ENCODE peak calls at places on chromosomes 4 and X, in eight cellular contexts. Y, T, E, Q, N, V, S and A are unnamed samples.

GRCh38 chrX:130395341-130395740 is 6.4 kb upstream of the RBMX2 start:
- DNase-seq in T (no peak), Q (no peak), S (no peak), E (no peak), V (no peak), N (no peak), Y (no peak), A (no peak)

GRCh38 chr4:107721436-107722090 is 1.5 kb upstream of the PAPSS1 start:
- DNase-seq in E (no peak), Y (no peak), T (no peak), Q (no peak), V (no peak), N (peak; percentile 71), S (no peak), A (peak; percentile 64)

GRCh38 chr4:1815096-1815996 is 22.3 kb downstream of the FGFR3 start:
- DNase-seq in S (no peak), E (no peak), Q (no peak), Y (no peak), T (no peak), V (no peak), N (no peak), A (no peak)

GRCh38 chr4:156476359-156476758 is 495.2 kb downstream of the PDGFC start:
- DNase-seq in S (peak; percentile 94), Y (peak; percentile 42), E (no peak), Q (peak; percentile 98), N (no peak), T (no peak), V (peak; percentile 51), A (no peak)

GRCh38 chr4:159296061-159296460 is 193.2 kb downstream of the RAPGEF2 start:
- DNase-seq in E (no peak), Q (peak; percentile 62), V (no peak), T (no peak), S (peak; percentile 63), N (no peak), Y (no peak), A (no peak)

GRCh38 chr4:16667464-16667863 is 231.0 kb downstream of the LDB2 start:
- DNase-seq in Y (no peak), T (no peak), N (no peak), S (peak; percentile 83), V (no peak), E (no peak), Q (peak; percentile 1), A (no peak)

GRCh38 chr4:173333658-173334084 is 487 bp downstream of the HMGB2 start:
- DNase-seq in Y (no peak), E (no peak), Q (no peak), V (no peak), T (peak; percentile 56), S (peak; percentile 39), N (peak; percentile 82), A (peak; percentile 46)

GRCh38 chr4:113141901-113142346 is 92.5 kb downstream of the ANK2 start:
- DNase-seq in T (no peak), E (no peak), S (peak; percentile 80), N (no peak), Q (peak; percentile 54), Y (peak; percentile 30), V (peak; percentile 63), A (no peak)

GRCh38 chr4:65747386-65747785 is 77.1 kb upstream of the EPHA5 start:
- DNase-seq in S (peak; percentile 10), V (no peak), Y (no peak), T (no peak), E (no peak), Q (no peak), N (no peak), A (no peak)

GRCh38 chr4:148982200-148982599 is 540.0 kb upstream of the NR3C2 start:
- DNase-seq in N (no peak), E (no peak), Y (no peak), Q (no peak), S (no peak), V (no peak), T (no peak), A (no peak)

GRCh38 chr4:100977746-100978397 is 369.5 kb downstream of the PPP3CA start:
- DNase-seq in V (no peak), T (no peak), Y (no peak), N (no peak), E (no peak), Q (peak; percentile 17), S (no peak), A (no peak)

GRCh38 chr4:55004831-55005230 is 120.6 kb downstream of the KDR start:
- DNase-seq in Y (no peak), T (peak; percentile 27), S (no peak), E (no peak), V (no peak), Q (no peak), N (no peak), A (no peak)

GRCh38 chr4:81913427-81913878 is 441.7 kb upstream of the RASGEF1B start:
- DNase-seq in T (no peak), S (peak; percentile 29), N (no peak), Y (peak; percentile 54), V (peak; percentile 49), Q (peak; percentile 46), E (no peak), A (peak; percentile 42)

GRCh38 chr4:72084587-72085011 is 52.8 kb downstream of the NPFFR2 start:
- DNase-seq in Y (no peak), N (no peak), V (no peak), T (no peak), Q (no peak), S (no peak), E (no peak), A (no peak)

GRCh38 chr4:156677136-156677535 is 294.5 kb downstream of the PDGFC start:
- DNase-seq in N (no peak), T (no peak), S (peak; percentile 31), E (no peak), Q (no peak), V (peak; percentile 64), Y (peak; percentile 52), A (peak; percentile 57)

GRCh38 chr4:43296946-43297528 is 404.5 kb downstream of the GRXCR1 start:
- DNase-seq in S (no peak), T (no peak), E (no peak), N (no peak), Q (peak; percentile 24), Y (no peak), V (no peak), A (no peak)
- H3K9me3 ChIP-seq in S (no peaks in the 10 kb centered on the region), T (no peaks in the 10 kb centered on the region), E (no peaks in the 10 kb centered on the region), N (peaks cover 23% of the 10 kb centered on the region), Q (no peaks in the 10 kb centered on the region), Y (no peaks in the 10 kb centered on the region), V (peaks cover 27% of the 10 kb centered on the region), A (no peaks in the 10 kb centered on the region)

GRCh38 chr4:110132822-110133719 is 65.3 kb downstream of the ELOVL6 start:
- DNase-seq in V (no peak), N (peak; percentile 51), T (no peak), Q (no peak), S (no peak), E (no peak), Y (no peak), A (no peak)

GRCh38 chr4:110137819-110138218 is 60.6 kb downstream of the ELOVL6 start:
- DNase-seq in T (no peak), Q (no peak), V (no peak), Y (no peak), E (no peak), N (no peak), S (no peak), A (no peak)

GRCh38 chr4:110130578-110131358 is 67.6 kb downstream of the ELOVL6 start:
- DNase-seq in Y (no peak), T (no peak), E (no peak), N (no peak), V (no peak), Q (peak; percentile 67), S (no peak), A (no peak)

GRCh38 chr4:110135523-110135922 is 62.9 kb downstream of the ELOVL6 start:
- DNase-seq in N (no peak), E (no peak), T (no peak), Y (no peak), V (no peak), S (no peak), Q (no peak), A (no peak)

DNA sequence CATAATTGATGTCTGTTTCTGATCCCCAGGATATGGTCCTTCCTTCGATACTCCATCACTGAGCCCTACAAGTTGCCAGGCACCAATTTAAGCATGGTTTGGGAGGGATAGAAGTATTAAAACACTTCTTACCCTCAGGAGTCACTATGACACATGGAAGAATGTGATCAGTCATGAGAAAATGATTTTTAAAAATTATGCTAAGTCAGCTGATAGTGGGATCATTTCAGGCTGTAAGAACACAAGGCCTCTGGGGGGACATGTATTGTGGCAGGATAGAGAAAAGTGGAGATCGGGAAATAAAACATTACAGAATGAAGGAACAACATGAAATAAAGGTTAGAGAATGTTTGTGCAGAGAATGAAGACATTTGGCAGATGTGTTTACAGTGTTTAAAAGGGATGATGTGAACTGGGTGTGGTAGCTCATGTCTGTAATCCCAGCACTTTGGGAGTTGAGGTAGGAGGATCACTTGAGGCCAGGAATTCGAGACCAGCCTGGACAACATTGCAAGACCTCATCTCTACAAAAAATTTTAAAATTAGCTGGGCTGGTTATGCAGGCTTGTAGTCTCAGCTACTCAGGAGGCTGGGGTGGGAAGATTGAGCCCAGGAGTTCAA is 64.0 kb downstream of the ELOVL6 start:
- DNase-seq in V (no peak), Q (no peak), N (no peak), Y (no peak), E (no peak), S (no peak), T (no peak), A (no peak)
- TF ChIP-seq CTCF in V (no peak), Q (no peak), N (no peak), Y (no peak), E (no peak), S (no peak), T (no peak), A (no peak)

GRCh38 chrX:1185556-1185955 is 26.9 kb downstream of the CRLF2 start:
- DNase-seq in E (no peak), N (no peak), T (no peak), Y (no peak), S (no peak), Q (no peak), V (no peak), A (no peak)

GRCh38 chrX:1178580-1179057 is 33.8 kb downstream of the CRLF2 start:
- DNase-seq in E (no peak), Q (peak; percentile 59), N (no peak), Y (peak; percentile 62), S (no peak), T (no peak), V (no peak), A (no peak)

GRCh38 chrX:1181131-1181530 is 31.3 kb downstream of the CRLF2 start:
- DNase-seq in Y (no peak), T (no peak), E (no peak), N (no peak), V (no peak), Q (no peak), S (no peak), A (no peak)

GRCh38 chrX:1182211-1182610 is 30.2 kb downstream of the CRLF2 start:
- DNase-seq in S (no peak), E (no peak), Y (no peak), T (no peak), V (no peak), Q (no peak), N (no peak), A (no peak)
- H3K9me3 ChIP-seq in S (no peaks in the 10 kb centered on the region), E (no peaks in the 10 kb centered on the region), Y (no peaks in the 10 kb centered on the region), T (no peaks in the 10 kb centered on the region), V (no peaks in the 10 kb centered on the region), Q (no peaks in the 10 kb centered on the region), N (no peaks in the 10 kb centered on the region), A (no peaks in the 10 kb centered on the region)

DNA sequence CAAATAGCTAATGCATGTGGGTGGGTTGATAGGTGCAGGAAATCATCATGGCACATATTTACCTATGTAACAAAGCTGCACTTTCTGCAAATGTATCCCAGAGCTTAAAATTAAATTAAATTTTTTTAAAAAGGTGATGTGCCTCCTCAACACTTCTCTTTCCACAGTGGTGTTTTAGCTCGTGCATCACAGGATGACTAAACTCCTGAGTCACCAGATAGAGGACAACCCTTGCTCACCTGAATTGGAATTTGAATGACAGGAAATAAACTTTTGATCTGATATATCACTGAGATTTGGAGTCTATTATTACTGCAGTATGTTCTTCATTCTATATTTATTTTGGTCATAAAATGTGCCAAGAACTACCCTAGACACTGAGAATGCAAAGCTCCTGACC is 185.4 kb downstream of the MAPK10 start:
- DNase-seq in T (no peak), Y (no peak), V (no peak), Q (peak; percentile 32), N (no peak), E (no peak), S (no peak), A (no peak)
- TF ChIP-seq CTCF in T (no peak), Y (no peak), V (no peak), Q (no peak), N (no peak), E (no peak), S (no peak), A (no peak)